ENCODE peak calls at places on chromosomes 16 and 17, in eight cellular contexts. G is colonic mucosa; F is CD8-positive, alpha-beta memory T cell; V is tibial artery; A is CD4-positive, alpha-beta T cell; Q is psoas muscle; H is PC-9; P is effector memory CD4-positive, alpha-beta T cell. K is an unnamed sample.

GRCh38 chr16:78742501-78743283 is 643.2 kb downstream of the WWOX start:
- DNase-seq in V (peak; percentile 42), P (peak; percentile 66), Q (peak; percentile 56), G (peak; percentile 47), H (peak; percentile 21), F (peak; percentile 33), A (peak; percentile 73), K (peak; percentile 15)

GRCh38 chr16:55663770-55664677 is 8.2 kb downstream of the SLC6A2 start:
- DNase-seq in A (no peak), F (no peak), V (no peak), Q (no peak), G (no peak), H (peak; percentile 81), P (no peak), K (no peak)

GRCh38 chr17:73910216-73910615 is 266.0 kb upstream of the SDK2 start:
- DNase-seq in V (no peak), H (no peak), P (no peak), Q (no peak), F (no peak), A (no peak), G (no peak), K (no peak)

GRCh38 chr17:77566151-77566550 is 392.4 kb upstream of the TNRC6C start:
- DNase-seq in Q (no peak), P (no peak), V (no peak), A (no peak), G (no peak), H (no peak), F (no peak), K (no peak)

GRCh38 chr17:47895254-47895855 is 681 bp upstream of the SP2 start:
- DNase-seq in P (no peak), Q (no peak), G (peak; percentile 55), A (peak; percentile 38), F (no peak), V (peak; percentile 40), H (no peak), K (no peak)

GRCh38 chr16:20181386-20181785 is 107.7 kb upstream of the GPR139 start:
- DNase-seq in G (no peak), F (no peak), Q (no peak), V (no peak), A (no peak), H (no peak), P (no peak), K (no peak)

GRCh38 chr17:77693776-77694175 is 264.7 kb upstream of the TNRC6C start:
- DNase-seq in G (no peak), P (no peak), A (no peak), F (no peak), Q (no peak), V (no peak), H (no peak), K (no peak)

GRCh38 chr16:86619263-86619935 is 41.0 kb downstream of the FOXL1 start:
- DNase-seq in A (no peak), P (no peak), F (no peak), Q (no peak), V (peak; percentile 54), H (no peak), G (no peak), K (peak; percentile 33)

GRCh38 chr16:59683709-59684108 is 949.6 kb upstream of the GOT2 start:
- DNase-seq in P (no peak), H (no peak), Q (no peak), F (no peak), V (no peak), A (no peak), G (no peak), K (no peak)

GRCh38 chr17:47315451-47316266 is 8.1 kb upstream of the EFCAB13 start:
- DNase-seq in H (no peak), G (peak; percentile 61), A (no peak), P (peak; percentile 12), F (peak; percentile 49), V (no peak), Q (no peak), K (no peak)

GRCh38 chr16:84738255-84739038 is 38.6 kb downstream of the USP10 start:
- DNase-seq in H (peak; percentile 66), V (peak; percentile 77), A (peak; percentile 71), P (peak; percentile 67), F (peak; percentile 69), G (peak; percentile 94), Q (peak; percentile 79), K (peak; percentile 88)

GRCh38 chr16:49838639-49839461 is 17.1 kb downstream of the ZNF423 start:
- DNase-seq in P (no peak), Q (peak; percentile 63), H (no peak), V (no peak), A (no peak), F (no peak), G (no peak), K (no peak)

GRCh38 chr16:1142911-1143310 is 10.0 kb upstream of the CACNA1H start:
- DNase-seq in F (no peak), A (no peak), G (no peak), V (no peak), P (no peak), Q (no peak), H (no peak), K (no peak)

GRCh38 chr17:3298260-3298659 is at the start of gene OR3A1:
- DNase-seq in G (no peak), V (no peak), H (no peak), Q (no peak), F (no peak), A (no peak), P (no peak), K (no peak)

GRCh38 chr17:62778990-62779681 is 29.0 kb downstream of the MARCHF10 start:
- DNase-seq in A (no peak), G (no peak), H (peak; percentile 89), Q (no peak), F (no peak), V (no peak), P (peak; percentile 47), K (no peak)

GRCh38 chr17:48209973-48210372 is 102.4 kb downstream of the SNX11 start:
- DNase-seq in F (no peak), G (no peak), V (no peak), A (no peak), H (no peak), P (no peak), Q (no peak), K (no peak)

GRCh38 chr17:35345926-35346771 is 27.3 kb downstream of the SLFN11 start:
- DNase-seq in P (peak; percentile 17), G (peak; percentile 62), F (peak; percentile 27), V (peak; percentile 75), Q (peak; percentile 83), A (no peak), H (no peak), K (peak; percentile 66)

GRCh38 chr16:89064606-89065444 is 28.8 kb upstream of the ACSF3 start:
- DNase-seq in Q (no peak), V (no peak), H (no peak), F (no peak), G (no peak), A (no peak), P (no peak), K (no peak)

DNA sequence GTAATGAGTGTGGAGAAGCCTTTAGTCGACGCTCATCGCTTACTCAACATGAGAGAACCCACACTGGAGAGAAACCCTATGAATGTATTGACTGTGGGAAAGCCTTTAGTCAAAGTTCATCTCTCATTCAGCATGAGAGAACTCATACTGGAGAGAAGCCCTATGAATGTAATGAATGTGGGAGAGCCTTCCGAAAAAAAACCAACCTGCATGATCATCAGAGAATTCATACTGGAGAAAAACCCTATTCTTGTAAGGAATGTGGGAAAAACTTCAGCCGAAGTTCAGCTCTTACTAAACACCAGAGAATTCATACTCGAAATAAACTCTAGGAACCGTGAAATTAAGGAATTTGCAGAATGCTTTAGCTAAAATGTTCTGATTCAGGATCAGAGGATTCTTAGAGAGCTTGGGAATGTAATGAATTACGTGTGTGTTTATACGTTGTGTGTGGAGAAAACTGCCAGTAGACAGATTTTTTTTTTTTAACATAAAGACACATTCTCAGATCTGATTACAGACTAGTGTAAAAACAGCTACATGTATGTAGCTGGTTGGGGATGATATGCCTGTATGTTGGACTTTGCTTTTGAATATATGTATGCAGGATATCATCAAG is 25.4 kb downstream of the ZFP90 start:
- DNase-seq in A (no peak), V (no peak), Q (no peak), F (no peak), G (no peak), P (no peak), H (no peak), K (no peak)
- H3K9me3 ChIP-seq in A (peaks cover 94% of the 10 kb centered on the region), V (peaks cover 50% of the 10 kb centered on the region), Q (peaks cover 95% of the 10 kb centered on the region), F (peaks cover 89% of the 10 kb centered on the region), G (peaks cover 44% of the 10 kb centered on the region), P (peaks cover 68% of the 10 kb centered on the region), H (peaks cover 91% of the 10 kb centered on the region), K (peaks cover 100% of the 10 kb centered on the region)

DNA sequence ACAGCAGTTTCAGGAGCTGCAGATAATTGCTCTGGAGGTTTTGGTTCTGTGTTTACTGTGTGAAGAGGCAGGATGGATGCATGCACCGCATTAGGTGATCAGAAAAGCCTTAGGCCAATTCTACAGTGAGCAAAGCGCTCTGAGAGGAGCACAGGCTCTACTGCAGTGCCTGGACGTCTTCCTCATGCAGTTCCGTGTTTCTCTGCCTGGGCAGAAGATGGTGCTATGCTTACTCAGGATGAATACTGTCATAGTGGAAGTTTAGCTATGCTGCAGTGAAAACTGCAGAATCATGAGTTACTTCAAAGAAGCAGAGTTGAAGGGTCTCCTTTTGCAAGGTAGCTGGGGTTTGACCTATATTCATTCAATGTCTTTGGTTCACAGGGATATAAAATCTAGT is 1012.4 kb downstream of the KCNJ18 start:
- DNase-seq in G (no peak), F (no peak), H (no peak), A (no peak), V (no peak), Q (no peak), P (no peak), K (no peak)
- H3K9me3 ChIP-seq in G (no peaks in the 10 kb centered on the region), F (no peaks in the 10 kb centered on the region), H (no peaks in the 10 kb centered on the region), A (peaks cover 4% of the 10 kb centered on the region), V (no peaks in the 10 kb centered on the region), Q (no peaks in the 10 kb centered on the region), P (no peaks in the 10 kb centered on the region), K (no peaks in the 10 kb centered on the region)

GRCh38 chr17:76382803-76383644 is 1.4 kb upstream of the SPHK1 start:
- DNase-seq in F (peak; percentile 45), P (peak; percentile 17), G (peak; percentile 76), A (peak; percentile 65), Q (no peak), H (peak; percentile 59), V (no peak), K (no peak)

GRCh38 chr17:76383645-76384221 is 676 bp upstream of the SPHK1 start:
- DNase-seq in F (peak; percentile 40), H (no peak), V (no peak), P (no peak), G (peak; percentile 44), A (peak; percentile 45), Q (peak; percentile 78), K (peak; percentile 20)

GRCh38 chr17:76385892-76386786 is 1.7 kb downstream of the SPHK1 start:
- DNase-seq in Q (peak; percentile 90), P (peak; percentile 70), H (peak; percentile 80), F (peak; percentile 80), G (peak; percentile 90), V (peak; percentile 70), A (peak; percentile 87), K (peak; percentile 83)

GRCh38 chr17:76384987-76385891 is 830 bp downstream of the SPHK1 start:
- DNase-seq in V (peak; percentile 66), A (peak; percentile 41), H (no peak), P (peak; percentile 27), Q (peak; percentile 68), F (no peak), G (peak; percentile 52), K (no peak)

GRCh38 chr17:76384222-76384986 is at the start of gene SPHK1:
- DNase-seq in V (peak; percentile 49), H (peak; percentile 78), G (peak; percentile 80), Q (peak; percentile 81), A (peak; percentile 65), P (peak; percentile 30), F (peak; percentile 48), K (peak; percentile 42)
- H3K9me3 ChIP-seq in V (no peaks in the 10 kb centered on the region), H (no peaks in the 10 kb centered on the region), G (no peaks in the 10 kb centered on the region), Q (no peaks in the 10 kb centered on the region), A (no peaks in the 10 kb centered on the region), P (no peaks in the 10 kb centered on the region), F (no peaks in the 10 kb centered on the region), K (no peaks in the 10 kb centered on the region)

GRCh38 chr16:35714665-35715064 is 2255.3 kb downstream of the TP53TG3F start:
- DNase-seq in F (no peak), Q (no peak), P (no peak), H (no peak), G (no peak), A (no peak), V (no peak), K (no peak)
- H3K9me3 ChIP-seq in F (no peaks in the 10 kb centered on the region), Q (peaks cover 8% of the 10 kb centered on the region), P (peaks cover 28% of the 10 kb centered on the region), H (peaks cover 8% of the 10 kb centered on the region), G (no peaks in the 10 kb centered on the region), A (peaks cover 33% of the 10 kb centered on the region), V (no peaks in the 10 kb centered on the region), K (no peaks in the 10 kb centered on the region)